ENCODE peak calls at places on chromosomes 6 and 20, in four cellular contexts. W is skeletal muscle cell, J is T-helper 17 cell, E is PC-9. R is an unnamed sample.

GRCh38 chr6:134714679-134715078 is 235.2 kb downstream of the ALDH8A1 start:
- DNase-seq in J (no peak), W (peak), E (peak), R (no peak)

GRCh38 chr20:47355489-47356219 is 845 bp downstream of the ZMYND8 start:
- DNase-seq in J (no peak), W (no peak), E (no peak), R (no peak)

GRCh38 chr6:165986647-165987482 is 180.8 kb downstream of the TBXT start:
- DNase-seq in W (no peak), J (no peak), E (no peak), R (no peak)

GRCh38 chr6:169188051-169188863 is 65.4 kb downstream of the THBS2 start:
- DNase-seq in W (peak), J (no peak), E (no peak), R (no peak)

GRCh38 chr20:64156136-64156885 is 7.9 kb upstream of the MYT1 start:
- DNase-seq in W (no peak), E (no peak), J (no peak), R (no peak)

GRCh38 chr20:14918281-14918680 is 580.9 kb upstream of the FLRT3 start:
- DNase-seq in W (no peak), J (no peak), E (no peak), R (no peak)

GRCh38 chr6:48476257-48476656 is 365.3 kb upstream of the PTCHD4 start:
- DNase-seq in J (no peak), E (no peak), W (peak), R (no peak)

GRCh38 chr20:51486197-51487005 is 56.1 kb downstream of the NFATC2 start:
- DNase-seq in J (no peak), W (no peak), E (no peak), R (no peak)

GRCh38 chr6:22062807-22063408 is 233.9 kb downstream of the PRL start:
- DNase-seq in W (no peak), J (no peak), E (no peak), R (no peak)

GRCh38 chr6:29710281-29710941 is 12.8 kb upstream of the HLA-F start:
- DNase-seq in E (no peak), J (no peak), W (no peak), R (no peak)

GRCh38 chr6:69816569-69816968 is 19.8 kb upstream of the LMBRD1 start:
- DNase-seq in J (no peak), E (no peak), W (no peak), R (no peak)

GRCh38 chr6:66964216-66964615 is 1257.2 kb upstream of the EYS start:
- DNase-seq in J (no peak), E (no peak), W (peak), R (no peak)

GRCh38 chr20:4225778-4226177 is 210.4 kb upstream of the RNF24 start:
- DNase-seq in J (no peak), W (peak), E (peak), R (no peak)

GRCh38 chr20:40512567-40512966 is 176.5 kb downstream of the MAFB start:
- DNase-seq in J (no peak), W (no peak), E (no peak), R (no peak)

GRCh38 chr6:129324345-129324744 is 385.6 kb downstream of the ARHGAP18 start:
- DNase-seq in E (no peak), J (no peak), W (no peak), R (no peak)

GRCh38 chr6:128979061-128979460 is 96.1 kb downstream of the LAMA2 start:
- DNase-seq in J (no peak), E (no peak), W (no peak), R (no peak)

GRCh38 chr20:47790032-47790965 is 5.0 kb upstream of the SULF2 start:
- DNase-seq in E (no peak), W (peak), J (no peak), R (no peak)

GRCh38 chr6:44925100-44925739 is 402.9 kb upstream of the RUNX2 start:
- DNase-seq in W (no peak), J (no peak), E (peak), R (peak)

GRCh38 chr6:28215425-28215824 is 9.7 kb upstream of the ZSCAN9 start:
- DNase-seq in J (no peak), W (no peak), E (no peak), R (no peak)

GRCh38 chr6:49264909-49265308 is 198.1 kb downstream of the MMUT start:
- DNase-seq in W (no peak), E (no peak), J (no peak), R (no peak)

GRCh38 chr20:61166324-61166723 is 85.7 kb upstream of the CDH4 start:
- DNase-seq in E (no peak), J (no peak), W (no peak), R (no peak)

GRCh38 chr6:168026925-168027324 is 29.5 kb downstream of the KIF25 start:
- DNase-seq in W (no peak), J (no peak), E (no peak), R (no peak)

GRCh38 chr6:33213166-33213988 is 5.1 kb downstream of the RING1 start:
- DNase-seq in E (no peak), W (no peak), J (no peak), R (no peak)

GRCh38 chr6:131135244-131136020 is at the start of gene AKAP7:
- DNase-seq in J (peak), W (peak), E (peak), R (peak)

GRCh38 chr20:19642861-19643260 is 115.2 kb upstream of the RIN2 start:
- DNase-seq in W (no peak), E (no peak), J (no peak), R (no peak)

GRCh38 chr6:165186041-165186440 is 123.4 kb downstream of the C6orf118 start:
- DNase-seq in W (no peak), J (no peak), E (no peak), R (no peak)

GRCh38 chr6:33815854-33816253 is 12.1 kb upstream of the MLN start:
- DNase-seq in W (no peak), E (no peak), J (no peak), R (no peak)

GRCh38 chr6:658244-658643 is 1.3 kb upstream of the HUS1B start:
- DNase-seq in J (no peak), W (peak), E (no peak), R (no peak)

GRCh38 chr6:5112065-5112799 is 27.1 kb downstream of the PPP1R3G start:
- DNase-seq in J (no peak), E (no peak), W (no peak), R (no peak)

GRCh38 chr6:67003844-67004243 is 1296.8 kb upstream of the EYS start:
- DNase-seq in E (no peak), J (no peak), W (no peak), R (no peak)

GRCh38 chr20:21105429-21106170 is 558 bp downstream of the LINC00237 start:
- DNase-seq in J (no peak), E (no peak), W (no peak), R (no peak)

GRCh38 chr20:6575912-6576391 is 191.5 kb upstream of the BMP2 start:
- DNase-seq in E (no peak), J (no peak), W (no peak), R (no peak)

GRCh38 chr6:7401103-7401502 is 11.5 kb downstream of the RIOK1 start:
- DNase-seq in J (no peak), W (peak), E (no peak), R (no peak)

GRCh38 chr20:32292548-32292947 is 15.1 kb downstream of the KIF3B start:
- DNase-seq in W (no peak), J (no peak), E (no peak), R (no peak)

GRCh38 chr20:3248167-3248992 is 9.4 kb upstream of the SLC4A11 start:
- DNase-seq in J (no peak), W (no peak), E (peak), R (no peak)

GRCh38 chr20:23857954-23858565 is 21.5 kb downstream of the CST5 start:
- DNase-seq in E (no peak), W (no peak), J (no peak), R (no peak)

GRCh38 chr20:31951530-31952453 is at the start of gene PDRG1:
- DNase-seq in J (peak), E (peak), W (no peak), R (peak)

GRCh38 chr6:15780437-15780836 is 117.6 kb upstream of the DTNBP1 start:
- DNase-seq in J (no peak), W (no peak), E (no peak), R (no peak)

GRCh38 chr20:17910828-17911294 is 57.7 kb downstream of the SNX5 start:
- DNase-seq in J (no peak), E (no peak), W (peak), R (no peak)

GRCh38 chr6:1949533-1949932 is 295.9 kb downstream of the GMDS start:
- DNase-seq in W (peak), E (no peak), J (no peak), R (no peak)